ENCODE peak calls at places on chromosomes 2 and 18, in six cellular contexts. B is endothelial cell; P is AG09319; D is activated T-helper 1 cell treated with anti-CD3 and anti-CD28 coated beads, Interleukin-2, amount 50 U/mL, for 16 hours; Q is SW480; J is ELR. C is an unnamed sample.

GRCh38 chr2:234335676-234336228 is 161.1 kb downstream of the ARL4C start:
- DNase-seq in B (peak; percentile 30), P (peak; percentile 41), D (no peak), Q (no peak), J (peak; percentile 64), C (no peak)

GRCh38 chr2:51866361-51866760 is 834.4 kb upstream of the NRXN1 start:
- DNase-seq in B (no peak), P (no peak), D (no peak), Q (no peak), J (peak; percentile 1), C (no peak)

GRCh38 chr18:43161528-43161927 is 46.0 kb upstream of the RIT2 start:
- DNase-seq in B (no peak), P (no peak), D (no peak), Q (no peak), J (no peak), C (no peak)

GRCh38 chr2:175251425-175252041 is 70.0 kb upstream of the ATP5MC3 start:
- DNase-seq in B (peak; percentile 8), P (peak; percentile 0), D (no peak), Q (peak; percentile 30), J (peak; percentile 62), C (peak; percentile 38)

GRCh38 chr2:66547113-66547512 is 112.2 kb downstream of the MEIS1 start:
- DNase-seq in B (no peak), P (no peak), D (no peak), Q (no peak), J (no peak), C (no peak)

GRCh38 chr2:237895544-237896506 is 36.4 kb downstream of the RAMP1 start:
- DNase-seq in B (no peak), P (no peak), D (no peak), Q (no peak), J (no peak), C (no peak)

GRCh38 chr2:88690591-88691338 is 708 bp upstream of the RPIA start:
- DNase-seq in B (no peak), P (no peak), D (peak; percentile 14), Q (peak; percentile 37), J (peak; percentile 47), C (peak; percentile 31)

GRCh38 chr2:98160574-98160973 is 73.6 kb downstream of the VWA3B start:
- DNase-seq in B (no peak), P (no peak), D (no peak), Q (no peak), J (no peak), C (no peak)

GRCh38 chr2:144131042-144131441 is 388.9 kb downstream of the ZEB2 start:
- DNase-seq in B (no peak), P (no peak), D (no peak), Q (no peak), J (peak; percentile 92), C (no peak)

GRCh38 chr2:181781082-181781786 is 100.9 kb upstream of the NEUROD1 start:
- DNase-seq in B (no peak), P (no peak), D (no peak), Q (no peak), J (no peak), C (no peak)

GRCh38 chr2:226793615-226794014 is 6.0 kb downstream of the IRS1 start:
- DNase-seq in B (no peak), P (no peak), D (no peak), Q (no peak), J (peak; percentile 34), C (no peak)

GRCh38 chr2:72779495-72779894 is 46.3 kb downstream of the EXOC6B start:
- DNase-seq in B (no peak), P (no peak), D (no peak), Q (no peak), J (no peak), C (no peak)

GRCh38 chr2:37350034-37350433 is 5.6 kb downstream of the QPCT start:
- DNase-seq in B (no peak), P (no peak), D (no peak), Q (peak; percentile 82), J (no peak), C (peak; percentile 35)

GRCh38 chr2:32905270-32905669 is 41.5 kb upstream of the LTBP1 start:
- DNase-seq in B (no peak), P (no peak), D (no peak), Q (no peak), J (no peak), C (no peak)

GRCh38 chr18:48038636-48039035 is 108.2 kb upstream of the SMAD2 start:
- DNase-seq in B (no peak), P (no peak), D (no peak), Q (no peak), J (no peak), C (no peak)

GRCh38 chr18:57062178-57062577 is 84.7 kb upstream of the BOD1L2 start:
- DNase-seq in B (no peak), P (no peak), D (no peak), Q (no peak), J (no peak), C (no peak)

GRCh38 chr2:235970204-235971040 is 197.8 kb downstream of the GBX2 start:
- DNase-seq in B (no peak), P (no peak), D (no peak), Q (no peak), J (no peak), C (no peak)

GRCh38 chr18:73220639-73221038 is 352.9 kb upstream of the NETO1 start:
- DNase-seq in B (no peak), P (no peak), D (no peak), Q (no peak), J (no peak), C (no peak)

GRCh38 chr18:67661555-67661954 is 145.0 kb upstream of the DSEL start:
- DNase-seq in B (no peak), P (no peak), D (no peak), Q (no peak), J (no peak), C (no peak)

GRCh38 chr2:69762513-69763494 is 20.9 kb downstream of the ANXA4 start:
- DNase-seq in B (no peak), P (no peak), D (no peak), Q (no peak), J (no peak), C (no peak)

GRCh38 chr2:237915576-237915975 is 51.2 kb upstream of the UBE2F start:
- DNase-seq in B (no peak), P (no peak), D (no peak), Q (no peak), J (no peak), C (no peak)